ENCODE peak calls at places on chromosomes 12 and 14, in six cellular contexts. R is body of pancreas, U is uterus, N is prostate gland, G is ovary, V is thyroid gland. B is an unnamed sample. For H3K9me3, the result is how much of the 10 kb centered on the place peaks cover.

GRCh38 chr12:112294793-112295192 is 87.4 kb downstream of the HECTD4 start:
- DNase-seq in N (no peak), R (no peak), V (no peak), G (no peak), U (no peak), B (no peak)

GRCh38 chr12:89552376-89552775 is 26.5 kb upstream of the POC1B start:
- DNase-seq in U (no peak), G (no peak), V (no peak), N (no peak), R (no peak), B (no peak)

GRCh38 chr14:23376477-23377200 is at the start of gene CMTM5:
- DNase-seq in U (no peak), R (no peak), G (no peak), V (no peak), N (no peak), B (no peak)

GRCh38 chr12:3655331-3655900 is 97.5 kb downstream of the CRACR2A start:
- DNase-seq in V (peak), G (no peak), U (no peak), R (no peak), N (no peak), B (peak)

GRCh38 chr14:51873221-51873893 is 12.9 kb downstream of the GNG2 start:
- DNase-seq in R (no peak), G (no peak), N (no peak), V (no peak), U (no peak), B (no peak)

GRCh38 chr12:48305190-48305589 is 45.5 kb downstream of the ZNF641 start:
- DNase-seq in U (no peak), N (no peak), G (no peak), R (no peak), V (no peak), B (no peak)

GRCh38 chr12:111643428-111643826 is 42.3 kb downstream of the BRAP start:
- DNase-seq in N (peak), G (no peak), R (peak), V (no peak), U (peak), B (peak)

GRCh38 chr12:127272864-127273263 is 994.1 kb upstream of the TMEM132C start:
- DNase-seq in G (no peak), R (no peak), N (no peak), V (no peak), U (no peak), B (no peak)

GRCh38 chr12:132948146-132949066 is 7.7 kb downstream of the ZNF605 start:
- DNase-seq in U (no peak), G (no peak), V (no peak), N (no peak), R (no peak), B (no peak)
- H3K9me3 ChIP-seq in U (under half), G (half or more), V (under half), N (under half), R (half or more), B (under half)

GRCh38 chr14:32329690-32330290 is 692 bp downstream of the AKAP6 start:
- DNase-seq in V (peak), U (no peak), R (no peak), N (no peak), G (no peak), B (no peak)

GRCh38 chr14:32331227-32331597 is 2.1 kb downstream of the AKAP6 start:
- DNase-seq in V (peak), U (no peak), N (no peak), G (no peak), R (no peak), B (peak)

GRCh38 chr14:32329146-32329545 is at the start of gene AKAP6:
- DNase-seq in G (no peak), R (no peak), V (no peak), N (no peak), U (no peak), B (peak)

GRCh38 chr14:32330356-32331226 is 1.5 kb downstream of the AKAP6 start:
- DNase-seq in R (no peak), G (no peak), N (no peak), V (no peak), U (no peak), B (no peak)

GRCh38 chr14:32332415-32333116 is 3.5 kb downstream of the AKAP6 start:
- DNase-seq in G (no peak), N (no peak), V (no peak), U (no peak), R (no peak), B (no peak)
- TF ChIP-seq POLR2A in G (no peak), N (no peak), V (no peak), U (no peak), R (no peak), B (no peak)

GRCh38 chr12:95205016-95205415 is 12.3 kb downstream of the FGD6 start:
- DNase-seq in V (no peak), R (no peak), U (no peak), N (no peak), G (no peak), B (no peak)
- H3K9me3 ChIP-seq in V (under half), R (under half), U (under half), N (under half), G (under half), B (under half)

DNA sequence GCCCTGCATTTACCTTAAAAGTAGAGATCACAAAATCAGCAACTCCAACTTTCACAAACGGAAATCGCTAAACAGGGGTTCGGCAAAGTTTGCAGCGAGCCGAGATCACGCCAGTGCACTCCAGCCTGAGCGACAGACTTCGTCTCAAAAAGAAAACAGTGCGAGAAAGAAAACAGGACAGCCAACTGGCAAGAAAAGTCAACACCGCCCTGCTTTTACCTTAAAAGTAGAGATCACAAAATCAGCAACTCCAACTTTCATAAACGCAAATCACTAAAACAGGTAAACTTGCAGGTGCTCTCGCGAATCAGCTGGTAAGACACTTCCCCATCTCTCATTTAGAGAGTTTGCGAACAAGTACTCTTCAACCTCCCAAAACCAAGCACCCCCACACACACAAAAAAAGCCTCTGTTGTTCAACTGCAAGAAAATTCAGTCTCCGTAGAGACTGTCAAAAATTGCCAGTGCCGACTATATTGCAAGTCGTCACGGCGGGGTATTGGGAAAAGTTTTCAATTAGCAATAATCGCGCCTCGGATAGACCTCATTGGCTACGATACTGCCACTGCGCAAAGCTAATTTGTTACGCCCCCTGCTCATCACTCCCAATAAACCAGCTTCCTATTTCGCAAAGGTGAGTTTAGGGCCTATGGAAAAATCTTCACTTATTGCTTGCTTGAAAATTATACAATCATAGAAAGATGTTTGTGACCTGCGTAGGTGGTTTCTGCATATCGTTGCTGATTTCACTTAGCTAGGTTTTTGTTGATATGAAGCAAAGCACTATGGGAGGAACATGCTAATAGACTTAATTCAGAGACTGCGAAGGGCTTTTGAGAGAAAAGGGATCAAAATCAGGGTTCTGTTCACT is at the start of gene RNU4-1:
- DNase-seq in G (peak), R (peak), U (peak), V (peak), N (peak), B (peak)
- TF ChIP-seq POLR2A in G (peak), R (peak), U (peak), V (peak), N (no peak), B (peak)

GRCh38 chr12:67519824-67520433 is 128.6 kb upstream of the DYRK2 start:
- DNase-seq in U (no peak), R (no peak), N (peak), V (no peak), G (no peak), B (no peak)

GRCh38 chr12:67524861-67525499 is 123.6 kb upstream of the DYRK2 start:
- DNase-seq in V (no peak), G (no peak), R (no peak), N (no peak), U (no peak), B (no peak)

GRCh38 chr12:67525500-67525884 is 123.1 kb upstream of the DYRK2 start:
- DNase-seq in R (no peak), N (no peak), G (no peak), V (no peak), U (no peak), B (no peak)

GRCh38 chr12:67520611-67521010 is 127.9 kb upstream of the DYRK2 start:
- DNase-seq in V (no peak), N (no peak), R (no peak), U (no peak), G (no peak), B (no peak)

GRCh38 chr12:67522222-67522621 is 126.3 kb upstream of the DYRK2 start:
- DNase-seq in U (no peak), R (no peak), N (no peak), G (no peak), V (no peak), B (no peak)
- H3K9me3 ChIP-seq in U (under half), R (under half), N (under half), G (under half), V (under half), B (under half)

DNA sequence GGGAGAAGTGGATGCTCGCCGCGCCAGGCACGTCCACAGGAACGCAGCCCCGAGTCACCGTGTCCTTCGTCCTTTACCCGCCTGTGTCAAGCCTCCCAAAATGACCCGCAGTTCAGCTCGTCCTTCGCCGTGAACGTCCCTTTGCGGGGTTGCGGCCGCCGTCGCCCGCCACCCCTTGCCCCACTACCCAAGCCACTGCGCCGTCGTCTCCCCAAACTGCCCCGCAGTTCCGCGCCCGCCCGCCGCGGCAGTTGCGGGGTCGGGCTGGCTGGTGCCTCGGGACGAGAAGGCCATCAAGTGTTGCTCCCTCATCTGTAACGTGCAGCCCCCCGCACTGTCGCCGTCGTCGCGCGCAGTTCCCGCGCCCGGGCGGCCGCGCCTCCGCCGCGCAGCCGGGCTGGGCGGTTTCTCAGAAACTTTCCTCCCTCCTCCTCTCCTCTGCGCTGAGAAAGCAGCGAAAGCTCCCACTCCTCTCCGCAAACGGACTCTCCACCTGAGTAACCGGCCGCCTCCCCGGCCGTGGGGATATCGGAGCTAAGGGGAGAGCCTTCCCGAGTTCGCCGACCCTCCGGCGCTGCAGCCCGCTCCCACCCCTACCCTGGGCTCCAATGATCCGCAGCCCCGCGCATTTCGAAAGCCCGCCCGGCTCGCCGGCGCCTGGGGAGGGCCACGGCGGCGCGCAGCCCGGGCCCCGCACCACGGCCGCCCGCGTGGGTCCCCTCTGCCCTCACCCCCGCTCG is 6.7 kb downstream of the CDKN1B start:
- DNase-seq in U (peak), N (no peak), G (peak), R (peak), V (peak), B (no peak)
- TF ChIP-seq POLR2A in U (peak), N (no peak), G (no peak), R (peak), V (no peak), B (no peak)

B was measured in testis.